ENCODE peak calls at places on chromosomes 3 and 15, in five cellular contexts. One of them, this sample, is unnamed.

GRCh38 chr15:77871838-77872371 is 205.6 kb downstream of the TBC1D2B start:
- DNase-seq in NAMALWA: no peak
- DNase-seq in hepatic stellate cell: no peak
- DNase-seq in iPS DF 19.7: no peak
- DNase-seq in mesothelial cell of epicardium: no peak
- DNase-seq in this sample: no peak

GRCh38 chr3:190624282-190624681 is 110.4 kb downstream of the IL1RAP start:
- DNase-seq in NAMALWA: no peak
- DNase-seq in hepatic stellate cell: no peak
- DNase-seq in iPS DF 19.7: no peak
- DNase-seq in mesothelial cell of epicardium: no peak
- DNase-seq in this sample: no peak

GRCh38 chr3:114093596-114093995 is 37.1 kb downstream of the QTRT2 start:
- DNase-seq in NAMALWA: no peak
- DNase-seq in hepatic stellate cell: peak
- DNase-seq in iPS DF 19.7: no peak
- DNase-seq in mesothelial cell of epicardium: peak
- DNase-seq in this sample: no peak

GRCh38 chr3:134473868-134474546 is 11.8 kb downstream of the ANAPC13 start:
- DNase-seq in NAMALWA: peak
- DNase-seq in hepatic stellate cell: peak
- DNase-seq in iPS DF 19.7: peak
- DNase-seq in mesothelial cell of epicardium: peak
- DNase-seq in this sample: peak

GRCh38 chr3:32411442-32411841 is 19.8 kb downstream of the CMTM7 start:
- DNase-seq in NAMALWA: no peak
- DNase-seq in hepatic stellate cell: no peak
- DNase-seq in iPS DF 19.7: no peak
- DNase-seq in mesothelial cell of epicardium: no peak
- DNase-seq in this sample: no peak

GRCh38 chr15:84969257-84969656 is 12.4 kb upstream of the PDE8A start:
- DNase-seq in NAMALWA: no peak
- DNase-seq in hepatic stellate cell: no peak
- DNase-seq in iPS DF 19.7: no peak
- DNase-seq in mesothelial cell of epicardium: no peak
- DNase-seq in this sample: peak

GRCh38 chr3:122003112-122003511 is 18.9 kb downstream of the ILDR1 start:
- DNase-seq in NAMALWA: peak
- DNase-seq in hepatic stellate cell: no peak
- DNase-seq in iPS DF 19.7: no peak
- DNase-seq in mesothelial cell of epicardium: no peak
- DNase-seq in this sample: peak

GRCh38 chr15:69145694-69146492 is 14.5 kb upstream of the GLCE start:
- DNase-seq in NAMALWA: no peak
- DNase-seq in hepatic stellate cell: no peak
- DNase-seq in iPS DF 19.7: no peak
- DNase-seq in mesothelial cell of epicardium: peak
- DNase-seq in this sample: peak

GRCh38 chr3:190840146-190840545 is 22.3 kb downstream of the GMNC start:
- DNase-seq in NAMALWA: no peak
- DNase-seq in hepatic stellate cell: no peak
- DNase-seq in iPS DF 19.7: no peak
- DNase-seq in mesothelial cell of epicardium: no peak
- DNase-seq in this sample: no peak

GRCh38 chr3:42216820-42217416 is 49.1 kb downstream of the CCK start:
- DNase-seq in NAMALWA: no peak
- DNase-seq in hepatic stellate cell: peak
- DNase-seq in iPS DF 19.7: no peak
- DNase-seq in mesothelial cell of epicardium: no peak
- DNase-seq in this sample: no peak

GRCh38 chr15:70427120-70427519 is 329.4 kb upstream of the TLE3 start:
- DNase-seq in NAMALWA: no peak
- DNase-seq in hepatic stellate cell: no peak
- DNase-seq in iPS DF 19.7: no peak
- DNase-seq in mesothelial cell of epicardium: no peak
- DNase-seq in this sample: no peak

GRCh38 chr3:126053949-126054569 is 29.9 kb downstream of the SLC41A3 start:
- DNase-seq in NAMALWA: no peak
- DNase-seq in hepatic stellate cell: no peak
- DNase-seq in iPS DF 19.7: no peak
- DNase-seq in mesothelial cell of epicardium: no peak
- DNase-seq in this sample: no peak

GRCh38 chr3:131217296-131217741 is 164.3 kb upstream of the NUDT16 start:
- DNase-seq in NAMALWA: no peak
- DNase-seq in hepatic stellate cell: no peak
- DNase-seq in iPS DF 19.7: no peak
- DNase-seq in mesothelial cell of epicardium: no peak
- DNase-seq in this sample: no peak

GRCh38 chr3:172102883-172103310 is 63.5 kb downstream of the FNDC3B start:
- DNase-seq in NAMALWA: no peak
- DNase-seq in hepatic stellate cell: no peak
- DNase-seq in iPS DF 19.7: no peak
- DNase-seq in mesothelial cell of epicardium: no peak
- DNase-seq in this sample: no peak

GRCh38 chr3:29515451-29515850 is 234.6 kb downstream of the RBMS3 start:
- DNase-seq in NAMALWA: no peak
- DNase-seq in hepatic stellate cell: peak
- DNase-seq in iPS DF 19.7: peak
- DNase-seq in mesothelial cell of epicardium: no peak
- DNase-seq in this sample: no peak

GRCh38 chr3:42347928-42348327 is 62.5 kb downstream of the LYZL4 start:
- DNase-seq in NAMALWA: no peak
- DNase-seq in hepatic stellate cell: no peak
- DNase-seq in iPS DF 19.7: no peak
- DNase-seq in mesothelial cell of epicardium: no peak
- DNase-seq in this sample: no peak

GRCh38 chr3:78659386-78659987 is 1108.3 kb downstream of the ROBO1 start:
- DNase-seq in NAMALWA: peak
- DNase-seq in hepatic stellate cell: peak
- DNase-seq in iPS DF 19.7: no peak
- DNase-seq in mesothelial cell of epicardium: no peak
- DNase-seq in this sample: peak

GRCh38 chr3:158912188-158912587 is 110.3 kb downstream of the MFSD1 start:
- DNase-seq in NAMALWA: peak
- DNase-seq in hepatic stellate cell: no peak
- DNase-seq in iPS DF 19.7: no peak
- DNase-seq in mesothelial cell of epicardium: no peak
- DNase-seq in this sample: no peak

GRCh38 chr3:118949113-118949760 is 85.4 kb downstream of the IGSF11 start:
- DNase-seq in NAMALWA: no peak
- DNase-seq in hepatic stellate cell: no peak
- DNase-seq in iPS DF 19.7: no peak
- DNase-seq in mesothelial cell of epicardium: no peak
- DNase-seq in this sample: no peak

GRCh38 chr15:101187820-101188516 is 63.9 kb downstream of the CHSY1 start:
- DNase-seq in NAMALWA: no peak
- DNase-seq in hepatic stellate cell: peak
- DNase-seq in iPS DF 19.7: no peak
- DNase-seq in mesothelial cell of epicardium: no peak
- DNase-seq in this sample: peak

This sample was measured in pons.